ENCODE peak calls at places on chromosomes 2 and 18, in eight cellular contexts. S is A549, N is HepG2, Y is K562, G is body of pancreas, L is breast epithelium, C is heart left ventricle, O is transverse colon. I is an unnamed sample.

GRCh38 chr2:527581-527980 is 149.6 kb downstream of the TMEM18 start:
- DNase-seq in S (no peak), N (no peak), Y (no peak), G (no peak), L (no peak), C (no peak), O (no peak), I (no peak)

GRCh38 chr2:236633219-236633570 is 63.6 kb downstream of the ACKR3 start:
- DNase-seq in S (no peak), N (no peak), Y (no peak), G (no peak), L (no peak), C (no peak), O (no peak), I (no peak)

GRCh38 chr2:216839626-216840132 is 20.2 kb downstream of the TNP1 start:
- DNase-seq in S (no peak), N (no peak), Y (no peak), G (no peak), L (no peak), C (no peak), O (no peak), I (no peak)

GRCh38 chr18:8232791-8233190 is 376.4 kb upstream of the RAB12 start:
- DNase-seq in S (no peak), N (no peak), Y (no peak), G (no peak), L (no peak), C (no peak), O (no peak), I (no peak)

GRCh38 chr2:135925571-135925970 is 49.3 kb upstream of the MCM6 start:
- DNase-seq in S (no peak), N (no peak), Y (no peak), G (no peak), L (no peak), C (no peak), O (no peak), I (no peak)

GRCh38 chr2:237677951-237678481 is 50.6 kb downstream of the LRRFIP1 start:
- DNase-seq in S (no peak), N (peak; percentile 81), Y (no peak), G (no peak), L (no peak), C (no peak), O (no peak), I (peak; percentile 35)

GRCh38 chr2:147500229-147500628 is 344.6 kb upstream of the ACVR2A start:
- DNase-seq in S (no peak), N (no peak), Y (no peak), G (no peak), L (no peak), C (no peak), O (no peak), I (no peak)

GRCh38 chr2:207048421-207048820 is 109.1 kb downstream of the CPO start:
- DNase-seq in S (no peak), N (no peak), Y (no peak), G (no peak), L (no peak), C (no peak), O (no peak), I (no peak)

GRCh38 chr2:120886967-120887672 is 151.5 kb downstream of the GLI2 start:
- DNase-seq in S (no peak), N (peak; percentile 66), Y (no peak), G (no peak), L (no peak), C (peak; percentile 14), O (no peak), I (no peak)

GRCh38 chr2:46655551-46656436 is 176.4 kb downstream of the TMEM247 start:
- DNase-seq in S (no peak), N (no peak), Y (no peak), G (no peak), L (no peak), C (no peak), O (no peak), I (no peak)

GRCh38 chr18:3074094-3074493 is 61.1 kb upstream of the LPIN2 start:
- DNase-seq in S (no peak), N (peak; percentile 46), Y (no peak), G (no peak), L (no peak), C (no peak), O (peak; percentile 31), I (no peak)

GRCh38 chr18:27860701-27861107 is 316.2 kb downstream of the CDH2 start:
- DNase-seq in S (no peak), N (peak; percentile 30), Y (no peak), G (no peak), L (no peak), C (peak; percentile 45), O (no peak), I (no peak)

GRCh38 chr2:3270095-3270478 is 107.5 kb downstream of the EIPR1 start:
- DNase-seq in S (no peak), N (no peak), Y (no peak), G (no peak), L (no peak), C (no peak), O (no peak), I (no peak)

GRCh38 chr18:9827856-9828793 is 57.6 kb upstream of the TXNDC2 start:
- DNase-seq in S (peak; percentile 86), N (no peak), Y (peak; percentile 82), G (no peak), L (no peak), C (peak; percentile 57), O (peak; percentile 61), I (no peak)
- H3K4me1 ChIP-seq in S (peaks cover 57% of the 10 kb centered on the region), N (peaks cover 23% of the 10 kb centered on the region), Y (peaks cover 70% of the 10 kb centered on the region), G (peaks cover 12% of the 10 kb centered on the region), L (peaks cover 24% of the 10 kb centered on the region), C (peaks cover 4% of the 10 kb centered on the region), O (peaks cover 25% of the 10 kb centered on the region), I (peaks cover 29% of the 10 kb centered on the region)

DNA sequence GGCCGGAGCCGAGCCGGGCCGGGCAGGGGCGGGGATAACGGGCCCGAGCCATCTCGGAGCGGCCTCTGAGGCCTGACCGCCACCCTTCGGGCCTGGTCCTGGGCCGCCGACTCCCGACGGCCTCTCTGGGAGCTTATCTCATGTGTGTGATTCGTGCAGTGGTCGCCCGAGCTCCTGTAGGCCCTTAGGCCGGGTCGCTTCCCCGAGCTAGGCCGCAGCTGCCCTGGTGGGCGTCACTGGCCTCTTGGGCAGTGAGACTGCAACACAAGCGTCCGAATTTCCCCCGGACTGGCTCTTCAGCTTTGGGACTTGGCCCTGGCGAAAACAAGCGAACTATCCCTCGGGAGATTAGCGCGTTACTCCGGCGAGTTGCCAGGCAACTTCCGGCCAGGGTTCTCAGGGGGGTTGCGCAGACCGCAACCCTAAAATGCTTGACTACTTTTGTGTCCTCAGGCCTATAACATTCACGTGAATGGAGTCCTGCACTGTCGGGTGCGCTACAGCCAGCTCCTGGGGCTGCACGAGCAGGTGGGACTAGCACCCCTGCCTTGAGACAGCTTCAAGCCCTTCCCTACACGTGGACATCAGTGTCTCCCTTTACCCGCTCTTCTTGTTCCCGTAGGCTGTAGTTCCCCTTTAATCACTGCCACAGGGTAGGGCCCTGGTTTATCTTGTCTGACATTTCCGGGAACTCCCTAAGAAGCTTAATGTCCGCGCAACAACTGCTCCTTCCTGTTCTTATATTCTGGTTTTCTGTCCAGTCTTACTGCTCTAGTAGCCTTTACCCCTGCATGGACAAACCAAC is 602 bp downstream of the SNX17 start:
- DNase-seq in S (peak; percentile 29), N (no peak), Y (peak; percentile 60), G (no peak), L (no peak), C (peak; percentile 61), O (peak; percentile 54), I (peak; percentile 65)
- TF ChIP-seq POLR2A in S (no peak), N (peak; percentile 68), Y (peak; percentile 15), G (no peak), L (no peak), C (no peak), O (peak; percentile 66), I (no peak)

GRCh38 chr2:230929381-230930148 is 4.5 kb upstream of the GPR55 start:
- DNase-seq in S (no peak), N (no peak), Y (no peak), G (no peak), L (no peak), C (no peak), O (no peak), I (no peak)

GRCh38 chr2:230931556-230932231 is 6.7 kb upstream of the GPR55 start:
- DNase-seq in S (no peak), N (no peak), Y (no peak), G (no peak), L (no peak), C (no peak), O (no peak), I (peak; percentile 47)

GRCh38 chr2:230930928-230931555 is 6.0 kb upstream of the GPR55 start:
- DNase-seq in S (no peak), N (no peak), Y (no peak), G (no peak), L (no peak), C (no peak), O (no peak), I (no peak)

GRCh38 chr2:230928701-230929380 is 3.8 kb upstream of the GPR55 start:
- DNase-seq in S (no peak), N (no peak), Y (no peak), G (no peak), L (no peak), C (no peak), O (peak; percentile 1), I (no peak)

DNA sequence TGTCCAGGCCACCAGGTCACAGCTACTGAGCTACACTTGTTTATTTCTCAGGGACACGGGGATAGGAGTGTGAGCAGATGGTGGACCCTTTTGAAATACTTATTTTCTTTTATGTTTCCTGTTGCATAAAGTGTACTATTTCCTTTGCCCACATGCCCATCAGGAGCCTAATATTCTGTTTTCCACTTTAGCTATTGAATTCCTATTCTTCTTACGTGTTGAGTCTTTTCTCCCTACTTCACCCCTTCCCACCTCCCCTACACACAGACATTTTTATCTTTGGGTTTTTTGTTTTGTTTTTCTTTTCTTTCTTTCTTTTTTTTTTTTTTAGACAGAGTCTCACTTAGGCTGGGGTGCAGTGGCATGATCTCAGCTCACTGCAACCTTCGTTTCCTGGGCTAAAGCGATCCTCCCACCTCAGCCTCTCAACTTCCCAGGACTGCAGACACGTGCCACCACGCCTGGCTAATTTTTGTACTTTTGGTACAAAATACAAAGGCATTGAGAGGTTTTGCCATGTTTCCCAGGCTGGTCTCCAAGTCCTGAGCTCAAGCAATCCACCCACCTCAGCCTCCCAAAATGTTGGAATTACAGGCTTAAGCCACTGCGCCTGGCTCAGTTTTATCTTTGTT is 5.2 kb upstream of the GPR55 start:
- DNase-seq in S (no peak), N (no peak), Y (no peak), G (no peak), L (no peak), C (no peak), O (no peak), I (no peak)
- H3K4me1 ChIP-seq in S (no peaks in the 10 kb centered on the region), N (no peaks in the 10 kb centered on the region), Y (no peaks in the 10 kb centered on the region), G (no peaks in the 10 kb centered on the region), L (no peaks in the 10 kb centered on the region), C (no peaks in the 10 kb centered on the region), O (no peaks in the 10 kb centered on the region), I (no peaks in the 10 kb centered on the region)

DNA sequence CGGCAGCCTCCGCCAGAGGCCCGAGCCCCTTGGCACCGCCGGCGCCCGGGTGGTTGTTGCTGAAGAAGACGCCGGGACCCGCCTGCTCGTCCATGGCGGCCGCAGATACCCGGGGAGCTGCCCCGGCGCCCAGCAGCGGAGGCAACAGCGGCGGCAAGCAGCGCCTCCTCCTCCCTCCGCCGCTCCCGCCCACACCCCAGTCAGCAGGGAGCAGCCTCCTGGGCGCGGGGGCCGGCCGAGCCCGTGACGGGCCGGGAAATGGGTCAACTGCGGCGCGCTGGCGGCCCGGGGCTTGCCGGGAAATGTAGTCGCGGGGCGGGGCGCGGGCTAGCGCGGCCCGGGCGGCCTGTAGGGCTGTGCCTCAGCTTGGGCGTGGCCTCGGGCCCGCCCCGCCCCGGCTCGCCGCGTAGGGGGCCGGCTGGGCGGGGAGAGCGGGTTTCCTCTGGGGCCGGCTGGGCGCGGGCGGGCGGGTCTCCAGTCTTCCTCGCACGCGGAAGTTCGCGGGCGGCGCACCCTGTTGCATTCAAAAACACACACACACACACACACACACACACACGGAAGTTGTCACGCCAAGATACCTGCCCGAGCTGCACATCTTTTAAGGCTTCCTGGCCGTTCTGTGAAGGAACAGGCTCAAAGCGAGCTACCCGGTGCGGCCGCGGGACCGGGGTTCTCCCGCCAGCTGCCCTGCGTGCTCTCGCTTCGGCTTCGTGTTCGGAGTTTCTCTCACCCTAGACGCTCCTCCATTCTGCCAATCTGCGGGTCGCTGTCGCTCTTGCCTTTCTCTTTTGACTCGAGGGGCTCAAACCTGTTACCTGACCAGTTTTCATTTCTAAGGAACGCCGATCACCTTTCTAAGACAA is at the start of gene STRN:
- DNase-seq in S (peak; percentile 95), N (peak; percentile 93), Y (peak; percentile 98), G (peak; percentile 97), L (peak; percentile 93), C (peak; percentile 98), O (peak; percentile 98), I (peak; percentile 97)
- TF ChIP-seq POLR2A in S (peak; percentile 88), N (peak; percentile 76), Y (peak; percentile 93), G (peak; percentile 81), L (no peak), C (peak; percentile 19), O (peak; percentile 95), I (peak; percentile 33)

I was measured in thyroid gland.